ENCODE peak calls at places on chromosome 4, in six cellular contexts. P is H1, M is GM12878, Z is stomach, H is HCT116, Y is breast epithelium. R is an unnamed sample.

GRCh38 chr4:77309496-77309895 is 152.5 kb downstream of the CCNG2 start:
- DNase-seq in P (no peak), M (no peak), Z (no peak), H (no peak), Y (no peak), R (no peak)

GRCh38 chr4:142372570-142373300 is 473.4 kb downstream of the INPP4B start:
- DNase-seq in P (no peak), M (no peak), Z (no peak), H (no peak), Y (no peak), R (no peak)

GRCh38 chr4:118281611-118282442 is 71.0 kb downstream of the PRSS12 start:
- DNase-seq in P (no peak), M (no peak), Z (no peak), H (no peak), Y (no peak), R (no peak)

GRCh38 chr4:124708517-124709300 is 3.8 kb downstream of the ANKRD50 start:
- DNase-seq in P (no peak), M (no peak), Z (no peak), H (no peak), Y (no peak), R (no peak)

GRCh38 chr4:117796677-117797076 is 237.6 kb upstream of the NDST3 start:
- DNase-seq in P (no peak), M (no peak), Z (no peak), H (no peak), Y (no peak), R (no peak)

GRCh38 chr4:157779084-157779483 is 393.7 kb downstream of the GASK1B start:
- DNase-seq in P (no peak), M (no peak), Z (no peak), H (no peak), Y (no peak), R (no peak)

GRCh38 chr4:182231080-182231479 is 12.1 kb upstream of the TENM3 start:
- DNase-seq in P (no peak), M (no peak), Z (no peak), H (no peak), Y (no peak), R (no peak)

GRCh38 chr4:84433603-84434232 is 65.4 kb downstream of the NKX6-1 start:
- DNase-seq in P (no peak), M (no peak), Z (no peak), H (no peak), Y (no peak), R (no peak)

GRCh38 chr4:81052119-81053068 is 21.9 kb downstream of the BMP3 start:
- DNase-seq in P (peak), M (peak), Z (peak), H (peak), Y (no peak), R (no peak)

GRCh38 chr4:150668824-150669223 is 86.9 kb downstream of the MAB21L2 start:
- DNase-seq in P (no peak), M (no peak), Z (no peak), H (no peak), Y (no peak), R (no peak)

GRCh38 chr4:146522098-146522861 is 540 bp upstream of the SLC10A7 start:
- DNase-seq in P (peak), M (peak), Z (peak), H (peak), Y (peak), R (peak)
- TF ChIP-seq POLR2A in P (no peak), M (peak), Z (no peak), H (peak), Y (peak), R (no peak)

GRCh38 chr4:127959794-127960193 is 5.2 kb downstream of the MFSD8 start:
- DNase-seq in P (no peak), M (no peak), Z (no peak), H (no peak), Y (no peak), R (no peak)

DNA sequence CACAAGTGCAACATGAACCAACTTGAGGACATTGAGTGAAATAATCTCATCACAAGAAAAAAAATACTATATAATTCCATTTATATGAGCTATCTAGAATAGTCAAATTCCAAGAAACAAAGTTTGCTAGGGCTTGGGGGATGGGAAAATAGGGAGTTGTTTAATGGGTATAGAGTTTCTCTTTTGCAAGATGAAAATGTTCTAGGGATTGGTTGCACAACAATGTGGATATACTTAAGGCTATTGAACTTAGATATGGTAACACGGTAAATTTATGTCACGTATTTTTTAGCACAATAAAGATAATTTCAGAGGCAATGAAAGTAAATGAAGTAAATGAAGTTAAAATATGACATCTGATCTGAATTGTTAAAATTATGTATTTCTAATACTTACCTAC is 7.9 kb downstream of the MFSD8 start:
- DNase-seq in P (no peak), M (no peak), Z (no peak), H (no peak), Y (no peak), R (no peak)
- TF ChIP-seq POLR2AphosphoS5 in P (no peak), M (no peak), Z (no peak), H (no peak), Y (no peak), R (no peak)

DNA sequence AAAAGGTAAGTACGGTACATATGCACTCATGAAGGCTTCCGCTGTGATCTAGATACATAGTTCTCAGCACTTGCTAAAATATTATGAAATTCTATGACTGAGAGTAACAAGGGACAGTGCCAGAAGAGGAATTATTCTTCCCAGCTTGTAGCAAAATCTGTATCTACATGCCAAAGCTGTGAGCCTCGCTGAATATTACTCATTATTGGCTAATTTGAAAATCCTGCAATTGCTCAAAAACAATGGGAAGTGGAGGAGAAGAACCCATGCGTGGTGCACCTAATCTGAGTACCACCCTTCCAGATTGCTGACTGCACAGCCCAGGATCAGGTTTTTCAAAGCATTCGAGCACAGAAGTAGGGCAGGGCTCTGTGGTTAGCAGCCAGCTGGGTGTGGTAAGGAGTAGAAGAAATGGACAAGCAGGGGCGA is 17.4 kb upstream of the PDCL2 start:
- DNase-seq in P (no peak), M (no peak), Z (no peak), H (no peak), Y (no peak), R (no peak)
- TF ChIP-seq POLR2A in P (no peak), M (no peak), Z (no peak), H (no peak), Y (no peak), R (no peak)

DNA sequence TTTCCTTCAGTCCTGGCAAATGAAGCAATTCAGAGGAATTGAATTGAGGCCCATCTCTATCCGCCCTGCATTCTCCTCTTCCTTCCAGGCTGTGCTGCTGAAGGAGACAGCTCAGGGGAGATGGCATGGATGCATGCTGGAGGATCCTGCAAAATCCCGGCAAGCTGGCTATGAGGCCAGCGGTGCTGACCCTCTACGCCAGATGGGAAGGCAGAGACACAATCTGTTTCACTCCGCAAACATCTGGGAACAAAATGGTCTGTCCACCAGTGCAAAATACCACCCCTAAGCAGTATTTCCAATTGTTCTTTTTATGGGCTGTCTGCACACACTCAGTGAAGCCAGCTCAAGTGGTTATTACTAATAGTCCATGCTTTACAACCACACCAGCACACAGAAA is 27.1 kb upstream of the CDKN2AIP start:
- DNase-seq in P (no peak), M (no peak), Z (no peak), H (no peak), Y (no peak), R (no peak)
- TF ChIP-seq POLR2AphosphoS5 in P (no peak), M (no peak), Z (no peak), H (no peak), Y (no peak), R (no peak)

GRCh38 chr4:153781717-153782416 is 7.0 kb downstream of the SFRP2 start:
- DNase-seq in P (no peak), M (no peak), Z (no peak), H (no peak), Y (no peak), R (no peak)
- TF ChIP-seq POLR2A in P (no peak), M (no peak), Z (no peak), H (no peak), Y (no peak), R (no peak)

R was measured in suprapubic skin.